ENCODE peak calls at places on chromosome 10, in ten cellular contexts. C is psoas muscle; V is activated naive CD8-positive, alpha-beta T cell treated with anti-CD3 and anti-CD28 coated beads, Interleukin-2, amount 50 U/mL, for 16 hours; Z is T-cell; B is AML-193; T is central memory CD8-positive, alpha-beta T cell; K is H54; X is T-helper 1 cell; P is aorta; N is mammary epithelial cell. H is an unnamed sample.
A peak's percentile ranks its signal among the peaks of the same experiment; 100 is the strongest.

GRCh38 chr10:93261961-93262610 is 188.4 kb downstream of the CYP26A1 start:
- DNase-seq in V (no peak), P (no peak), N (peak; percentile 85), B (no peak), T (no peak), K (no peak), C (no peak), Z (no peak), X (no peak), H (peak; percentile 93)

GRCh38 chr10:123560301-123561144 is 105.6 kb upstream of the GPR26 start:
- DNase-seq in C (no peak), P (no peak), Z (no peak), N (no peak), V (no peak), T (no peak), B (no peak), X (no peak), K (no peak), H (no peak)

GRCh38 chr10:132095403-132096113 is 29.8 kb downstream of the JAKMIP3 start:
- DNase-seq in V (no peak), N (no peak), Z (no peak), P (no peak), C (no peak), T (no peak), X (no peak), B (no peak), K (no peak), H (no peak)

GRCh38 chr10:3548702-3549101 is 236.3 kb downstream of the KLF6 start:
- DNase-seq in X (no peak), P (no peak), B (no peak), C (no peak), K (no peak), T (no peak), Z (no peak), V (no peak), N (no peak), H (no peak)

GRCh38 chr10:5658871-5659618 is 7.3 kb downstream of the ASB13 start:
- DNase-seq in K (no peak), V (no peak), C (no peak), B (no peak), P (no peak), N (no peak), Z (no peak), T (no peak), X (no peak), H (no peak)

GRCh38 chr10:131031346-131031745 is 280.2 kb downstream of the TCERG1L start:
- DNase-seq in K (no peak), N (no peak), V (no peak), C (no peak), B (no peak), Z (no peak), P (no peak), X (no peak), T (no peak), H (no peak)

GRCh38 chr10:122276611-122277205 is 5.6 kb downstream of the BTBD16 start:
- DNase-seq in N (no peak), T (no peak), V (no peak), K (peak; percentile 35), X (no peak), C (no peak), P (no peak), Z (no peak), B (no peak), H (peak; percentile 67)

GRCh38 chr10:121205625-121206024 is 354.5 kb downstream of the WDR11 start:
- DNase-seq in V (no peak), C (no peak), B (no peak), K (no peak), X (no peak), T (no peak), N (no peak), Z (no peak), P (no peak), H (no peak)

GRCh38 chr10:70907619-70908425 is 19.5 kb upstream of the PCBD1 start:
- DNase-seq in Z (no peak), P (peak; percentile 67), K (no peak), C (no peak), X (no peak), T (no peak), V (no peak), B (no peak), N (no peak), H (no peak)

GRCh38 chr10:37488792-37489657 is 363.6 kb downstream of the ANKRD30A start:
- DNase-seq in P (no peak), N (peak; percentile 94), B (no peak), Z (no peak), C (no peak), X (no peak), K (peak; percentile 63), T (no peak), V (no peak), H (peak; percentile 82)

GRCh38 chr10:4825456-4825867 is 545 bp upstream of the AKR1E2 start:
- DNase-seq in P (no peak), B (no peak), N (no peak), Z (no peak), T (no peak), V (no peak), C (peak; percentile 28), X (no peak), K (no peak), H (no peak)

GRCh38 chr10:96138102-96138501 is 8.0 kb downstream of the ZNF518A start:
- DNase-seq in X (peak; percentile 54), N (no peak), V (no peak), B (no peak), T (no peak), P (no peak), C (no peak), Z (no peak), K (no peak), H (no peak)

H was measured in bronchial epithelial cell.